ENCODE peak calls at places on chromosomes 2 and 18, in seven cellular contexts. One of them, this sample, is unnamed.
A peak's percentile ranks its signal among the peaks of the same experiment; 100 is the strongest.

GRCh38 chr2:120809576-120810440 is 74.1 kb downstream of the GLI2 start:
- DNase-seq in MM.1S: no peak
- DNase-seq in PC-3: no peak
- DNase-seq in OCI-LY7: no peak
- DNase-seq in GM23338: no peak
- DNase-seq in hepatocyte: no peak
- DNase-seq in PC-9: no peak
- DNase-seq in this sample: no peak

GRCh38 chr2:164146478-164146877 is 410.7 kb upstream of the FIGN start:
- DNase-seq in OCI-LY7: no peak
- DNase-seq in MM.1S: peak; percentile 30
- DNase-seq in GM23338: no peak
- DNase-seq in PC-9: no peak
- DNase-seq in hepatocyte: no peak
- DNase-seq in PC-3: no peak
- DNase-seq in this sample: no peak

GRCh38 chr2:240368746-240369724 is 66.4 kb upstream of the GPC1 start:
- DNase-seq in PC-9: peak; percentile 97
- DNase-seq in PC-3: no peak
- DNase-seq in hepatocyte: no peak
- DNase-seq in OCI-LY7: no peak
- DNase-seq in GM23338: no peak
- DNase-seq in MM.1S: no peak
- DNase-seq in this sample: no peak

GRCh38 chr18:43935051-43935412 is 657.7 kb upstream of the SYT4 start:
- DNase-seq in GM23338: no peak
- DNase-seq in PC-9: no peak
- DNase-seq in PC-3: no peak
- DNase-seq in OCI-LY7: no peak
- DNase-seq in MM.1S: no peak
- DNase-seq in hepatocyte: peak; percentile 56
- DNase-seq in this sample: no peak

GRCh38 chr18:62335494-62335893 is 10.4 kb downstream of the TNFRSF11A start:
- DNase-seq in PC-3: no peak
- DNase-seq in PC-9: no peak
- DNase-seq in OCI-LY7: no peak
- DNase-seq in GM23338: no peak
- DNase-seq in MM.1S: no peak
- DNase-seq in hepatocyte: no peak
- DNase-seq in this sample: no peak

GRCh38 chr2:236626391-236627150 is 56.9 kb downstream of the ACKR3 start:
- DNase-seq in GM23338: no peak
- DNase-seq in PC-3: no peak
- DNase-seq in hepatocyte: no peak
- DNase-seq in MM.1S: no peak
- DNase-seq in OCI-LY7: no peak
- DNase-seq in PC-9: no peak
- DNase-seq in this sample: no peak

GRCh38 chr2:237869357-237870102 is 10.1 kb downstream of the RAMP1 start:
- DNase-seq in MM.1S: no peak
- DNase-seq in GM23338: no peak
- DNase-seq in OCI-LY7: no peak
- DNase-seq in hepatocyte: no peak
- DNase-seq in PC-9: no peak
- DNase-seq in PC-3: no peak
- DNase-seq in this sample: no peak

GRCh38 chr18:78629426-78629825 is 350.2 kb upstream of the SALL3 start:
- DNase-seq in PC-9: no peak
- DNase-seq in PC-3: no peak
- DNase-seq in OCI-LY7: no peak
- DNase-seq in MM.1S: no peak
- DNase-seq in GM23338: no peak
- DNase-seq in hepatocyte: no peak
- DNase-seq in this sample: no peak

GRCh38 chr18:3411854-3412268 is 38.1 kb upstream of the TGIF1 start:
- DNase-seq in PC-3: no peak
- DNase-seq in hepatocyte: no peak
- DNase-seq in PC-9: peak; percentile 86
- DNase-seq in MM.1S: no peak
- DNase-seq in OCI-LY7: no peak
- DNase-seq in GM23338: peak; percentile 51
- DNase-seq in this sample: no peak

GRCh38 chr2:56448999-56449431 is 265.2 kb downstream of the CCDC85A start:
- DNase-seq in PC-9: no peak
- DNase-seq in MM.1S: no peak
- DNase-seq in GM23338: peak; percentile 17
- DNase-seq in OCI-LY7: no peak
- DNase-seq in PC-3: peak; percentile 52
- DNase-seq in hepatocyte: peak; percentile 88
- DNase-seq in this sample: no peak

GRCh38 chr2:64454316-64455030 is 511 bp downstream of the LGALSL start:
- DNase-seq in hepatocyte: peak; percentile 82
- DNase-seq in PC-3: peak; percentile 57
- DNase-seq in GM23338: peak; percentile 72
- DNase-seq in MM.1S: peak; percentile 63
- DNase-seq in OCI-LY7: peak; percentile 75
- DNase-seq in PC-9: peak; percentile 61
- DNase-seq in this sample: peak; percentile 84

GRCh38 chr18:44837491-44838185 is 156.9 kb downstream of the SETBP1 start:
- DNase-seq in PC-9: no peak
- DNase-seq in hepatocyte: no peak
- DNase-seq in OCI-LY7: no peak
- DNase-seq in MM.1S: no peak
- DNase-seq in GM23338: no peak
- DNase-seq in PC-3: no peak
- DNase-seq in this sample: no peak

GRCh38 chr2:39033980-39034379 is 86.9 kb downstream of the SOS1 start:
- DNase-seq in hepatocyte: no peak
- DNase-seq in GM23338: no peak
- DNase-seq in MM.1S: no peak
- DNase-seq in PC-3: peak; percentile 60
- DNase-seq in OCI-LY7: no peak
- DNase-seq in PC-9: no peak
- DNase-seq in this sample: no peak

GRCh38 chr2:109676346-109676897 is 62.3 kb downstream of the SOWAHC start:
- DNase-seq in PC-9: no peak
- DNase-seq in GM23338: no peak
- DNase-seq in PC-3: no peak
- DNase-seq in OCI-LY7: no peak
- DNase-seq in hepatocyte: no peak
- DNase-seq in MM.1S: no peak
- DNase-seq in this sample: no peak

GRCh38 chr2:176234216-176234615 is 35.0 kb upstream of the MTX2 start:
- DNase-seq in PC-9: no peak
- DNase-seq in GM23338: no peak
- DNase-seq in OCI-LY7: no peak
- DNase-seq in PC-3: no peak
- DNase-seq in hepatocyte: no peak
- DNase-seq in MM.1S: no peak
- DNase-seq in this sample: no peak

GRCh38 chr2:95274291-95275150 is at the start of gene PROM2:
- DNase-seq in MM.1S: no peak
- DNase-seq in OCI-LY7: no peak
- DNase-seq in hepatocyte: peak; percentile 53
- DNase-seq in PC-3: peak; percentile 90
- DNase-seq in PC-9: peak; percentile 92
- DNase-seq in GM23338: peak; percentile 89
- DNase-seq in this sample: no peak

GRCh38 chr2:64157792-64158191 is 13.6 kb upstream of the PELI1 start:
- DNase-seq in hepatocyte: peak; percentile 26
- DNase-seq in MM.1S: no peak
- DNase-seq in GM23338: no peak
- DNase-seq in PC-3: peak; percentile 33
- DNase-seq in PC-9: peak; percentile 14
- DNase-seq in OCI-LY7: no peak
- DNase-seq in this sample: no peak

GRCh38 chr2:32739679-32740078 is 111.8 kb downstream of the TTC27 start:
- DNase-seq in GM23338: no peak
- DNase-seq in MM.1S: no peak
- DNase-seq in PC-9: no peak
- DNase-seq in hepatocyte: no peak
- DNase-seq in PC-3: no peak
- DNase-seq in OCI-LY7: no peak
- DNase-seq in this sample: no peak

GRCh38 chr2:99572380-99572779 is 82.6 kb upstream of the REV1 start:
- DNase-seq in MM.1S: no peak
- DNase-seq in OCI-LY7: no peak
- DNase-seq in PC-9: no peak
- DNase-seq in hepatocyte: no peak
- DNase-seq in GM23338: peak; percentile 11
- DNase-seq in PC-3: peak; percentile 18
- DNase-seq in this sample: no peak

GRCh38 chr2:232263295-232263694 is 115.3 kb upstream of the ALPP start:
- DNase-seq in PC-3: no peak
- DNase-seq in hepatocyte: no peak
- DNase-seq in GM23338: no peak
- DNase-seq in PC-9: no peak
- DNase-seq in OCI-LY7: no peak
- DNase-seq in MM.1S: no peak
- DNase-seq in this sample: no peak

GRCh38 chr2:172550419-172550818 is 5.5 kb upstream of the PDK1 start:
- DNase-seq in OCI-LY7: no peak
- DNase-seq in GM23338: no peak
- DNase-seq in PC-9: no peak
- DNase-seq in PC-3: no peak
- DNase-seq in MM.1S: no peak
- DNase-seq in hepatocyte: no peak
- DNase-seq in this sample: no peak

GRCh38 chr2:231335591-231335990 is 59.9 kb upstream of the B3GNT7 start:
- DNase-seq in GM23338: no peak
- DNase-seq in MM.1S: no peak
- DNase-seq in PC-3: no peak
- DNase-seq in PC-9: no peak
- DNase-seq in hepatocyte: no peak
- DNase-seq in OCI-LY7: no peak
- DNase-seq in this sample: no peak

GRCh38 chr2:135052997-135053474 is 944 bp downstream of the RAB3GAP1 start:
- DNase-seq in PC-9: no peak
- DNase-seq in MM.1S: no peak
- DNase-seq in hepatocyte: no peak
- DNase-seq in PC-3: no peak
- DNase-seq in GM23338: peak; percentile 8
- DNase-seq in OCI-LY7: peak; percentile 7
- DNase-seq in this sample: no peak

GRCh38 chr2:23351388-23352141 is 33.4 kb upstream of the KLHL29 start:
- DNase-seq in hepatocyte: peak; percentile 91
- DNase-seq in GM23338: peak; percentile 92
- DNase-seq in OCI-LY7: peak; percentile 18
- DNase-seq in PC-9: peak; percentile 57
- DNase-seq in PC-3: peak; percentile 69
- DNase-seq in MM.1S: no peak
- DNase-seq in this sample: peak; percentile 56

GRCh38 chr2:55454121-55454520 is 34.5 kb upstream of the CCDC88A start:
- DNase-seq in GM23338: no peak
- DNase-seq in PC-3: no peak
- DNase-seq in OCI-LY7: no peak
- DNase-seq in MM.1S: no peak
- DNase-seq in PC-9: no peak
- DNase-seq in hepatocyte: no peak
- DNase-seq in this sample: no peak

GRCh38 chr2:15818186-15818795 is 122.1 kb upstream of the MYCN start:
- DNase-seq in OCI-LY7: no peak
- DNase-seq in hepatocyte: no peak
- DNase-seq in GM23338: no peak
- DNase-seq in PC-9: no peak
- DNase-seq in PC-3: no peak
- DNase-seq in MM.1S: no peak
- DNase-seq in this sample: no peak

GRCh38 chr2:40489678-40489960 is 37.7 kb upstream of the SLC8A1 start:
- DNase-seq in PC-3: no peak
- DNase-seq in PC-9: no peak
- DNase-seq in GM23338: no peak
- DNase-seq in MM.1S: no peak
- DNase-seq in hepatocyte: no peak
- DNase-seq in OCI-LY7: no peak
- DNase-seq in this sample: no peak
- H3K9me2 ChIP-seq in PC-3: no peaks in the 10 kb centered on the region
- H3K9me2 ChIP-seq in PC-9: no peaks in the 10 kb centered on the region
- H3K9me2 ChIP-seq in GM23338: no peaks in the 10 kb centered on the region
- H3K9me2 ChIP-seq in MM.1S: no peaks in the 10 kb centered on the region
- H3K9me2 ChIP-seq in hepatocyte: no peaks in the 10 kb centered on the region
- H3K9me2 ChIP-seq in OCI-LY7: no peaks in the 10 kb centered on the region
- H3K9me2 ChIP-seq in this sample: no peaks in the 10 kb centered on the region

GRCh38 chr18:48138211-48138610 is 207.8 kb upstream of the SMAD2 start:
- DNase-seq in PC-3: no peak
- DNase-seq in PC-9: no peak
- DNase-seq in OCI-LY7: no peak
- DNase-seq in MM.1S: no peak
- DNase-seq in hepatocyte: no peak
- DNase-seq in GM23338: peak; percentile 42
- DNase-seq in this sample: no peak
- H3K4me1 ChIP-seq in PC-3: peaks cover 27% of the 10 kb centered on the region
- H3K4me1 ChIP-seq in PC-9: peaks cover 59% of the 10 kb centered on the region
- H3K4me1 ChIP-seq in OCI-LY7: peaks cover 5% of the 10 kb centered on the region
- H3K4me1 ChIP-seq in MM.1S: no peaks in the 10 kb centered on the region
- H3K4me1 ChIP-seq in hepatocyte: peaks cover 18% of the 10 kb centered on the region
- H3K4me1 ChIP-seq in GM23338: peaks cover 37% of the 10 kb centered on the region
- H3K4me1 ChIP-seq in this sample: no peaks in the 10 kb centered on the region

GRCh38 chr2:60556441-60556997 is 3.1 kb upstream of the BCL11A start:
- DNase-seq in GM23338: peak; percentile 64
- DNase-seq in PC-9: no peak
- DNase-seq in OCI-LY7: peak; percentile 41
- DNase-seq in hepatocyte: no peak
- DNase-seq in PC-3: no peak
- DNase-seq in MM.1S: no peak
- DNase-seq in this sample: peak; percentile 67

GRCh38 chr2:60555066-60555793 is 1.8 kb upstream of the BCL11A start:
- DNase-seq in OCI-LY7: peak; percentile 89
- DNase-seq in MM.1S: peak; percentile 92
- DNase-seq in GM23338: peak; percentile 74
- DNase-seq in PC-9: peak; percentile 30
- DNase-seq in hepatocyte: peak; percentile 89
- DNase-seq in PC-3: peak; percentile 67
- DNase-seq in this sample: peak; percentile 94

GRCh38 chr2:60554649-60555065 is 1.2 kb upstream of the BCL11A start:
- DNase-seq in PC-9: peak; percentile 8
- DNase-seq in GM23338: peak; percentile 59
- DNase-seq in PC-3: no peak
- DNase-seq in OCI-LY7: no peak
- DNase-seq in hepatocyte: peak; percentile 48
- DNase-seq in MM.1S: no peak
- DNase-seq in this sample: no peak

GRCh38 chr2:60556998-60557955 is 3.8 kb upstream of the BCL11A start:
- DNase-seq in hepatocyte: no peak
- DNase-seq in PC-9: no peak
- DNase-seq in GM23338: peak; percentile 56
- DNase-seq in MM.1S: no peak
- DNase-seq in OCI-LY7: no peak
- DNase-seq in PC-3: no peak
- DNase-seq in this sample: peak; percentile 69

GRCh38 chr2:60555794-60556161 is 2.3 kb upstream of the BCL11A start:
- DNase-seq in PC-9: no peak
- DNase-seq in hepatocyte: no peak
- DNase-seq in GM23338: peak; percentile 94
- DNase-seq in PC-3: no peak
- DNase-seq in MM.1S: no peak
- DNase-seq in OCI-LY7: peak; percentile 69
- DNase-seq in this sample: peak; percentile 75
- H3K4me3 ChIP-seq in PC-9: peak overlapping the region; percentile 63
- H3K4me3 ChIP-seq in hepatocyte: peak overlapping the region; percentile 92
- H3K4me3 ChIP-seq in GM23338: peak overlapping the region; percentile 89
- H3K4me3 ChIP-seq in PC-3: peak overlapping the region; percentile 90
- H3K4me3 ChIP-seq in MM.1S: peak overlapping the region; percentile 91
- H3K4me3 ChIP-seq in OCI-LY7: peak overlapping the region; percentile 93
- H3K4me3 ChIP-seq in this sample: peak overlapping the region; percentile 82

GRCh38 chr2:52704251-52704650 is 1063.4 kb upstream of the CHAC2 start:
- DNase-seq in hepatocyte: no peak
- DNase-seq in PC-3: no peak
- DNase-seq in GM23338: peak; percentile 29
- DNase-seq in OCI-LY7: no peak
- DNase-seq in MM.1S: no peak
- DNase-seq in PC-9: no peak
- DNase-seq in this sample: no peak
- H3K9me2 ChIP-seq in hepatocyte: no peaks in the 10 kb centered on the region
- H3K9me2 ChIP-seq in PC-3: no peaks in the 10 kb centered on the region
- H3K9me2 ChIP-seq in GM23338: no peaks in the 10 kb centered on the region
- H3K9me2 ChIP-seq in OCI-LY7: no peaks in the 10 kb centered on the region
- H3K9me2 ChIP-seq in MM.1S: no peaks in the 10 kb centered on the region
- H3K9me2 ChIP-seq in PC-9: peaks cover 6% of the 10 kb centered on the region
- H3K9me2 ChIP-seq in this sample: no peaks in the 10 kb centered on the region